ENCODE peak calls at places on chromosomes 16 and 17, in seven cellular contexts. One of them, this sample, is unnamed.

GRCh38 chr16:82782715-82783251 is 156.0 kb downstream of the CDH13 start:
- DNase-seq in HepG2: no peak
- DNase-seq in HCT116: no peak
- DNase-seq in GM12878: no peak
- DNase-seq in SK-N-SH: no peak
- DNase-seq in K562: no peak
- DNase-seq in H1: no peak
- DNase-seq in this sample: no peak

GRCh38 chr17:7293821-7294613 is 422 bp downstream of the YBX2 start:
- DNase-seq in GM12878: no peak
- DNase-seq in HepG2: peak; percentile 49
- DNase-seq in HCT116: no peak
- DNase-seq in SK-N-SH: peak; percentile 52
- DNase-seq in H1: no peak
- DNase-seq in K562: peak; percentile 62
- DNase-seq in this sample: no peak

GRCh38 chr17:7019839-7020519 is 2.9 kb upstream of the BCL6B start:
- DNase-seq in HepG2: no peak
- DNase-seq in HCT116: no peak
- DNase-seq in SK-N-SH: peak; percentile 90
- DNase-seq in H1: no peak
- DNase-seq in GM12878: no peak
- DNase-seq in K562: peak; percentile 58
- DNase-seq in this sample: peak; percentile 75

GRCh38 chr17:73750975-73751374 is 106.7 kb upstream of the SDK2 start:
- DNase-seq in H1: no peak
- DNase-seq in HCT116: no peak
- DNase-seq in GM12878: no peak
- DNase-seq in SK-N-SH: peak; percentile 85
- DNase-seq in HepG2: peak; percentile 47
- DNase-seq in K562: no peak
- DNase-seq in this sample: no peak

GRCh38 chr17:76198702-76199101 is 41.6 kb downstream of the RNF157 start:
- DNase-seq in H1: no peak
- DNase-seq in HepG2: no peak
- DNase-seq in GM12878: no peak
- DNase-seq in K562: no peak
- DNase-seq in HCT116: no peak
- DNase-seq in SK-N-SH: no peak
- DNase-seq in this sample: no peak

GRCh38 chr17:32822996-32823395 is 53.9 kb downstream of the MYO1D start:
- DNase-seq in HepG2: no peak
- DNase-seq in SK-N-SH: peak; percentile 16
- DNase-seq in K562: no peak
- DNase-seq in H1: no peak
- DNase-seq in HCT116: no peak
- DNase-seq in GM12878: no peak
- DNase-seq in this sample: no peak

GRCh38 chr17:55273579-55274370 is 9.0 kb downstream of the HLF start:
- DNase-seq in GM12878: no peak
- DNase-seq in HepG2: no peak
- DNase-seq in H1: no peak
- DNase-seq in HCT116: no peak
- DNase-seq in SK-N-SH: peak; percentile 68
- DNase-seq in K562: no peak
- DNase-seq in this sample: peak; percentile 74

GRCh38 chr16:77905356-77905920 is 116.9 kb upstream of the CLEC3A start:
- DNase-seq in HepG2: no peak
- DNase-seq in GM12878: no peak
- DNase-seq in K562: no peak
- DNase-seq in SK-N-SH: no peak
- DNase-seq in H1: no peak
- DNase-seq in HCT116: no peak
- DNase-seq in this sample: peak; percentile 27

GRCh38 chr16:57639172-57639571 is 10.7 kb downstream of the ADGRG1 start:
- DNase-seq in HepG2: no peak
- DNase-seq in SK-N-SH: peak; percentile 93
- DNase-seq in HCT116: no peak
- DNase-seq in H1: no peak
- DNase-seq in GM12878: no peak
- DNase-seq in K562: no peak
- DNase-seq in this sample: no peak

GRCh38 chr17:51857052-51857593 is 301.4 kb downstream of the CA10 start:
- DNase-seq in GM12878: no peak
- DNase-seq in SK-N-SH: peak; percentile 26
- DNase-seq in HCT116: no peak
- DNase-seq in H1: no peak
- DNase-seq in K562: no peak
- DNase-seq in HepG2: no peak
- DNase-seq in this sample: no peak

GRCh38 chr17:82658796-82659452 is 10.7 kb upstream of the WDR45B start:
- DNase-seq in GM12878: no peak
- DNase-seq in HepG2: no peak
- DNase-seq in H1: no peak
- DNase-seq in SK-N-SH: no peak
- DNase-seq in HCT116: no peak
- DNase-seq in K562: no peak
- DNase-seq in this sample: no peak

GRCh38 chr17:17994271-17994670 is 21.6 kb downstream of the DRC3 start:
- DNase-seq in HCT116: peak; percentile 15
- DNase-seq in HepG2: peak; percentile 56
- DNase-seq in GM12878: no peak
- DNase-seq in SK-N-SH: peak; percentile 86
- DNase-seq in K562: no peak
- DNase-seq in H1: peak; percentile 53
- DNase-seq in this sample: no peak

GRCh38 chr16:10113248-10113647 is 69.0 kb downstream of the GRIN2A start:
- DNase-seq in HepG2: no peak
- DNase-seq in K562: no peak
- DNase-seq in HCT116: no peak
- DNase-seq in H1: no peak
- DNase-seq in GM12878: no peak
- DNase-seq in SK-N-SH: no peak
- DNase-seq in this sample: no peak

GRCh38 chr17:9239821-9240658 is 218.7 kb downstream of the NTN1 start:
- DNase-seq in HCT116: peak; percentile 6
- DNase-seq in SK-N-SH: peak; percentile 97
- DNase-seq in H1: no peak
- DNase-seq in K562: peak; percentile 60
- DNase-seq in GM12878: no peak
- DNase-seq in HepG2: no peak
- DNase-seq in this sample: peak; percentile 79

DNA sequence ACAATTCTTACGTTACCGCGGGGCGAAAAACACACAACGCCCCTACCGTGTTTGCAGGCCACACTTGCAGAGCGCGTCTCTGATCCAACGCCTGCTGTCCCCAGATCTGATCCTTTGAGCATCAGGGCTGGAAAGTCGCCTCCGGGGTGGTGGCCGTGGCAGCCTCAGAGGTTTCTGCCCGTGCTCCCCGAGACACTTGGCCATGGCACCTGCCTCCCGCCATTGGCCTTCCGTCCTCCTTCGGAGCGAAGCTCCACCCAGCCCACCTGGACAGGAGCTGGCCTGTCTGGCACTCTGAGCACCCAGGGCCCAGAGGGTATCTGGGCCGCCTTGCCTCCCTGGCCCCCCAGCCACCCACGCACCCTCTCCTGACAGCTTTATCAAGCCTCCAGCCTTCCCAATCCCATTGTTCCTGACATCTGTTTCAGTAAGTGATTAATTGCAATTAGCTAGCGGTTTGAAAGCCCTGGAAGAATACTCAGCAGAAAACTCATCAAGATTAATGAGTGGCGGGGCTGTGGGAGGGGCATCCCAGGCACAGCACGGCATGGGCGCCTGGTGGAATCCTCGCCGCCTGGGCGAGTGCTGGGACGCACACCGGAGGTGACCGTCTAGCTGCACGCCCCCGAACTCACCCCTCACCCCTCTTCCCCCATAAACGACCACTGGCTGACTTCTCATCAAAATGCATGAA is 181.5 kb upstream of the GSE1 start:
- DNase-seq in HepG2: no peak
- DNase-seq in HCT116: no peak
- DNase-seq in GM12878: no peak
- DNase-seq in H1: no peak
- DNase-seq in SK-N-SH: peak; percentile 72
- DNase-seq in K562: no peak
- DNase-seq in this sample: no peak
- TF ChIP-seq JUND in HepG2: no peak
- TF ChIP-seq JUND in HCT116: no peak
- TF ChIP-seq JUND in GM12878: no peak
- TF ChIP-seq JUND in H1: no peak
- TF ChIP-seq JUND in SK-N-SH: no peak
- TF ChIP-seq JUND in K562: no peak
- TF ChIP-seq JUND in this sample: no peak

GRCh38 chr16:65059421-65059980 is 62.4 kb downstream of the CDH11 start:
- DNase-seq in HCT116: no peak
- DNase-seq in GM12878: no peak
- DNase-seq in K562: no peak
- DNase-seq in SK-N-SH: no peak
- DNase-seq in H1: no peak
- DNase-seq in HepG2: no peak
- DNase-seq in this sample: no peak

GRCh38 chr16:65061935-65062334 is 59.9 kb downstream of the CDH11 start:
- DNase-seq in HCT116: no peak
- DNase-seq in H1: no peak
- DNase-seq in GM12878: no peak
- DNase-seq in HepG2: no peak
- DNase-seq in K562: no peak
- DNase-seq in SK-N-SH: no peak
- DNase-seq in this sample: no peak

GRCh38 chr16:65064131-65064530 is 57.7 kb downstream of the CDH11 start:
- DNase-seq in HCT116: no peak
- DNase-seq in K562: no peak
- DNase-seq in GM12878: no peak
- DNase-seq in HepG2: no peak
- DNase-seq in SK-N-SH: no peak
- DNase-seq in H1: no peak
- DNase-seq in this sample: no peak

GRCh38 chr16:65062736-65063583 is 58.9 kb downstream of the CDH11 start:
- DNase-seq in SK-N-SH: no peak
- DNase-seq in GM12878: no peak
- DNase-seq in HCT116: no peak
- DNase-seq in K562: no peak
- DNase-seq in H1: no peak
- DNase-seq in HepG2: no peak
- DNase-seq in this sample: no peak

GRCh38 chr16:65061263-65061662 is 60.6 kb downstream of the CDH11 start:
- DNase-seq in K562: no peak
- DNase-seq in SK-N-SH: no peak
- DNase-seq in HCT116: no peak
- DNase-seq in HepG2: no peak
- DNase-seq in H1: no peak
- DNase-seq in GM12878: no peak
- DNase-seq in this sample: no peak
- TF ChIP-seq JUND in K562: no peak
- TF ChIP-seq JUND in SK-N-SH: no peak
- TF ChIP-seq JUND in HCT116: no peak
- TF ChIP-seq JUND in HepG2: no peak
- TF ChIP-seq JUND in H1: no peak
- TF ChIP-seq JUND in GM12878: no peak
- TF ChIP-seq JUND in this sample: no peak

GRCh38 chr16:20849587-20850390 is 43.5 kb downstream of the REXO5 start:
- DNase-seq in H1: no peak
- DNase-seq in HepG2: peak; percentile 68
- DNase-seq in K562: peak; percentile 74
- DNase-seq in HCT116: peak; percentile 40
- DNase-seq in SK-N-SH: peak; percentile 50
- DNase-seq in GM12878: no peak
- DNase-seq in this sample: peak; percentile 71
- TF ChIP-seq JUND in H1: no peak
- TF ChIP-seq JUND in HepG2: no peak
- TF ChIP-seq JUND in K562: no peak
- TF ChIP-seq JUND in HCT116: no peak
- TF ChIP-seq JUND in SK-N-SH: no peak
- TF ChIP-seq JUND in GM12878: no peak
- TF ChIP-seq JUND in this sample: no peak

GRCh38 chr17:29569245-29569950 is 897 bp downstream of the TP53I13 start:
- DNase-seq in GM12878: no peak
- DNase-seq in H1: no peak
- DNase-seq in HCT116: no peak
- DNase-seq in SK-N-SH: peak; percentile 43
- DNase-seq in K562: peak; percentile 36
- DNase-seq in HepG2: no peak
- DNase-seq in this sample: no peak

GRCh38 chr17:29565643-29566472 is 979 bp downstream of the ABHD15 start:
- DNase-seq in HCT116: peak; percentile 22
- DNase-seq in HepG2: peak; percentile 25
- DNase-seq in GM12878: no peak
- DNase-seq in H1: no peak
- DNase-seq in SK-N-SH: peak; percentile 64
- DNase-seq in K562: no peak
- DNase-seq in this sample: no peak

GRCh38 chr17:29568331-29569244 is at the start of gene TP53I13:
- DNase-seq in SK-N-SH: peak; percentile 96
- DNase-seq in HCT116: peak; percentile 22
- DNase-seq in GM12878: no peak
- DNase-seq in HepG2: peak; percentile 51
- DNase-seq in H1: no peak
- DNase-seq in K562: peak; percentile 94
- DNase-seq in this sample: peak; percentile 97

GRCh38 chr17:29566473-29567361 is at the start of gene ABHD15:
- DNase-seq in GM12878: no peak
- DNase-seq in K562: no peak
- DNase-seq in HepG2: peak; percentile 35
- DNase-seq in H1: no peak
- DNase-seq in HCT116: peak; percentile 19
- DNase-seq in SK-N-SH: peak; percentile 83
- DNase-seq in this sample: peak; percentile 77

DNA sequence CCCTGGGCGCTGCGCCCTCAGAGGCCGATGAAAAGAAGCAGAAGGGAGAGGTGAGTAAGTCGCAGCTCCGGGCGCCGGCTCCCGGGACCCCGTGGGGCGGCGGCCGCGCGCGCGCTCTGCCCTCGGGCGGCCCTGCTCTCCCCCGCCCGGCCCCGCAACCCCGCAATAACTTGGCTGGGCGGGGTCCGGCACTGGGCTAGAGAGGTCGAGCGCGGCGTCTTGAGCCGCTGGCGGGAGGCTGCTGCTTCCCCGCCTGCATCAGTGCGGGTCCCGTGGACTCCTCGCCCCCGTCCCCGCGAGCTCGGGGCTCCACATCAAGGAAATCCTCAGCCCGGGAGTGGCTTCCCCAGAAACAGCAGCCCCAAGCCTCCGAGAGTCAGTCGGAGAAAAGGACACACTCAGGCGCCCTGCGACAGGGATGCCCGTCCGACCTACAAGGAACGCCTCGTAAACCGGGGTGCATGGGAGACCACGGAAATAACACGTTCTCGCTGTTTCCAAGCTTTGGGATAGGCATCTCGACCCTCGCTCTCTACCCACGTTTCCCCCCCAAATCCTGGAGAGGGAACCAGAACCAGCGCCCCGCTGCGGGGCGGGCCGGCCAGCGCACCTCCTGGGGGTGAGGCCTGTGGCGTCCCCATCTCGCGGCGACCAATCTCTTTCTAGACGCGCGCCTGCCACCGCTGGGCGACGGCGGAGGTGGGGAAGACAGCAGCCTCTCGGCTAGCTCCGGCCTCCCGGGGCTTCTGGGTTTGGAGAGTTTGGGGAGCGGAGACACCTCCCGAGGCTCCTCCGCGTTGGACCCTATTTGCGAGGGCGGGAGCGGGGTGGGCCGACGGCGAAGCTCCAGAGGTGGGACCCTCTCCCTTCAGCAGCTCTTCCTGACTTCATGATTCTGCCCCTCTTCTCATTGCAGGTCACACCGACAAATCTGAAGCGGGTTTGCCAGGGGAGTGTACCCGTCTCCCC is 809 bp upstream of the ABHD15 start:
- DNase-seq in HCT116: peak; percentile 27
- DNase-seq in HepG2: peak; percentile 47
- DNase-seq in H1: no peak
- DNase-seq in GM12878: no peak
- DNase-seq in K562: peak; percentile 85
- DNase-seq in SK-N-SH: peak; percentile 87
- DNase-seq in this sample: peak; percentile 95
- TF ChIP-seq JUND in HCT116: no peak
- TF ChIP-seq JUND in HepG2: no peak
- TF ChIP-seq JUND in H1: no peak
- TF ChIP-seq JUND in GM12878: no peak
- TF ChIP-seq JUND in K562: no peak
- TF ChIP-seq JUND in SK-N-SH: no peak
- TF ChIP-seq JUND in this sample: no peak

This sample was measured in T47D.